ENCODE peak calls at places on chromosomes 12 and 14, in four cellular contexts. B is K562, G is HepG2, I is H1. H is an unnamed sample.

GRCh38 chr12:95115641-95116040 is 42.2 kb upstream of the NR2C1 start:
- DNase-seq in I (no peak), G (no peak), B (no peak), H (no peak)

GRCh38 chr12:79737875-79738718 is 47.3 kb upstream of the PAWR start:
- DNase-seq in I (no peak), G (peak; percentile 68), B (peak; percentile 54), H (peak; percentile 16)

GRCh38 chr12:50401383-50402155 is 884 bp downstream of the LARP4 start:
- DNase-seq in B (peak; percentile 11), I (no peak), G (no peak), H (no peak)

GRCh38 chr12:25615119-25615518 is 62.0 kb upstream of the LMNTD1 start:
- DNase-seq in B (peak; percentile 10), G (no peak), I (no peak), H (no peak)

GRCh38 chr14:76812093-76812421 is 625 bp downstream of the ANGEL1 start:
- DNase-seq in G (no peak), B (no peak), I (no peak), H (no peak)

GRCh38 chr12:32499048-32499447 is 99.7 kb downstream of the FGD4 start:
- DNase-seq in B (no peak), G (no peak), I (no peak), H (no peak)

GRCh38 chr12:6375269-6376078 is at the start of gene SCNN1A:
- DNase-seq in B (no peak), I (peak; percentile 85), G (no peak), H (no peak)

GRCh38 chr12:28172434-28173030 is 17.7 kb upstream of the CCDC91 start:
- DNase-seq in G (peak; percentile 39), B (peak; percentile 24), I (no peak), H (no peak)

GRCh38 chr12:58413794-58414193 is 472.4 kb downstream of the ATP23 start:
- DNase-seq in G (no peak), B (no peak), I (no peak), H (no peak)

GRCh38 chr12:9673404-9674225 is 4.1 kb downstream of the CLEC2D start:
- DNase-seq in G (peak; percentile 14), I (no peak), B (peak; percentile 48), H (no peak)

GRCh38 chr12:94534761-94535613 is 75.3 kb upstream of the CEP83 start:
- DNase-seq in I (no peak), B (no peak), G (no peak), H (no peak)

GRCh38 chr12:102067574-102068258 is 5.9 kb upstream of the WASHC3 start:
- DNase-seq in G (no peak), I (no peak), B (no peak), H (no peak)

GRCh38 chr12:119932921-119933320 is 55.8 kb upstream of the CIT start:
- DNase-seq in G (no peak), I (no peak), B (no peak), H (no peak)

GRCh38 chr14:99270491-99271287 is 1.3 kb downstream of the BCL11B start:
- DNase-seq in G (no peak), I (no peak), B (no peak), H (no peak)

GRCh38 chr14:70254476-70254961 is 65.8 kb upstream of the SLC8A3 start:
- DNase-seq in G (peak; percentile 43), B (peak; percentile 8), I (no peak), H (no peak)

GRCh38 chr12:107702106-107702505 is 16.5 kb downstream of the PWP1 start:
- DNase-seq in G (no peak), B (no peak), I (no peak), H (no peak)

GRCh38 chr14:22433059-22433458 is 156.0 kb downstream of the DAD1 start:
- DNase-seq in I (no peak), G (no peak), B (no peak), H (no peak)

GRCh38 chr12:12527820-12528296 is 34.8 kb downstream of the DUSP16 start:
- DNase-seq in B (no peak), G (no peak), I (no peak), H (no peak)

GRCh38 chr14:68603682-68604360 is 189.0 kb downstream of the ZFP36L1 start:
- DNase-seq in B (no peak), G (no peak), I (no peak), H (no peak)

GRCh38 chr12:57063991-57064725 is 14.2 kb upstream of the MYO1A start:
- DNase-seq in I (no peak), B (no peak), G (no peak), H (peak; percentile 69)

GRCh38 chr14:50620341-50620740 is 47.8 kb downstream of the SAV1 start:
- DNase-seq in G (no peak), B (no peak), I (no peak), H (no peak)

GRCh38 chr12:553216-554000 is 93.7 kb downstream of the B4GALNT3 start:
- DNase-seq in G (no peak), B (no peak), I (no peak), H (no peak)

GRCh38 chr14:36874396-36875138 is 212.9 kb downstream of the PAX9 start:
- DNase-seq in B (no peak), I (no peak), G (no peak), H (no peak)

GRCh38 chr12:119840617-119841016 is 36.5 kb downstream of the CIT start:
- DNase-seq in G (no peak), I (no peak), B (no peak), H (no peak)

GRCh38 chr14:22520786-22521185 is 68.2 kb downstream of the DAD1 start:
- DNase-seq in G (no peak), I (no peak), B (no peak), H (no peak)

GRCh38 chr12:109169262-109169661 is 52.9 kb downstream of the ACACB start:
- DNase-seq in I (no peak), B (no peak), G (no peak), H (no peak)

GRCh38 chr12:128521981-128522380 is 255.0 kb downstream of the TMEM132C start:
- DNase-seq in B (no peak), I (no peak), G (no peak), H (no peak)

GRCh38 chr14:20512139-20512905 is 7.0 kb downstream of the RNASE10 start:
- DNase-seq in G (no peak), B (no peak), I (no peak), H (no peak)

DNA sequence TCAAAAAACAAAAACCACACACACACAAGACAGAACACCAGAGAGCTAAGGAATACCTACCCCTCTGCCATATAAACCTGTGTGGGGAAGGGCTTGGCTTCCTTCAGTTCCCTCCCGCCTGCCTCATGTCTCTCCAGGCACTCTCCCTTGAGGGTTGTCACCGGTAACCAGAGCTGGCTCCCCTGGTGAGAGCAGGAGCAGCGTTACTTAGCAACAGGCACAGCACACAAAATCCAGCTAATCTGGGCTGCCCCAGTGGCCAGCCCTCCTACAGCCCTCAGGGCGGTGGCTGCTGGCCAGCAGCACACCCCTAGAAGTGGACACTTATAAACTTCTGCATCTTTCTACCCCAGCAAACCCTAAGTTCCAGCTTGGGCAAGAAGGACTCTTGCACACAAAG is 21.6 kb upstream of the NR4A1 start:
- DNase-seq in B (no peak), I (no peak), G (no peak), H (no peak)
- TF ChIP-seq JUND in B (no peak), I (no peak), G (no peak), H (no peak)

GRCh38 chr12:45234134-45234865 is 18.4 kb downstream of the ANO6 start:
- DNase-seq in I (no peak), B (peak; percentile 47), G (peak; percentile 92), H (no peak)
- TF ChIP-seq CBX5 in I (no peak), B (no peak), G (no peak), H (no peak)

DNA sequence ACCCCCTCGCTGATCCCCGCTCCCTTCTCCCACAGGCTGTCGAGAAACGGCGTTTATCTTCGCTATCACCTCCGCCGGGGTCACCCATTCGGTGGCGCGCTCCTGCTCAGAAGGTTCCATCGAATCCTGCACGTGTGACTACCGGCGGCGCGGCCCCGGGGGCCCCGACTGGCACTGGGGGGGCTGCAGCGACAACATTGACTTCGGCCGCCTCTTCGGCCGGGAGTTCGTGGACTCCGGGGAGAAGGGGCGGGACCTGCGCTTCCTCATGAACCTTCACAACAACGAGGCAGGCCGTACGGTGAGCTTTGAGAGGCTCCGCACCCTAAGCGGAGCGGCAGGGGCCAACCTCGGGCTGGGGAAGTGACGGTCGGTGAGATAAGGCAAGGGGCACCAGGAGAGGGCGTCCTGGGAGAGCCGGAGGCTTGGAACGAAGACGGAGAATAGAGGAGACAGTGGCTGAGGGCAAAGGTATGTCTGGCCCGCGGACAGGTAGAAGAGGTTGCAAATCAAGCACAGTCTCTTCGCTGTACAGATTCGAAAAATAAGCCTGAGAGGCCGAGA is 2.3 kb downstream of the WNT1 start:
- DNase-seq in B (peak; percentile 59), G (no peak), I (no peak), H (no peak)
- TF ChIP-seq JUND in B (no peak), G (no peak), I (no peak), H (no peak)

DNA sequence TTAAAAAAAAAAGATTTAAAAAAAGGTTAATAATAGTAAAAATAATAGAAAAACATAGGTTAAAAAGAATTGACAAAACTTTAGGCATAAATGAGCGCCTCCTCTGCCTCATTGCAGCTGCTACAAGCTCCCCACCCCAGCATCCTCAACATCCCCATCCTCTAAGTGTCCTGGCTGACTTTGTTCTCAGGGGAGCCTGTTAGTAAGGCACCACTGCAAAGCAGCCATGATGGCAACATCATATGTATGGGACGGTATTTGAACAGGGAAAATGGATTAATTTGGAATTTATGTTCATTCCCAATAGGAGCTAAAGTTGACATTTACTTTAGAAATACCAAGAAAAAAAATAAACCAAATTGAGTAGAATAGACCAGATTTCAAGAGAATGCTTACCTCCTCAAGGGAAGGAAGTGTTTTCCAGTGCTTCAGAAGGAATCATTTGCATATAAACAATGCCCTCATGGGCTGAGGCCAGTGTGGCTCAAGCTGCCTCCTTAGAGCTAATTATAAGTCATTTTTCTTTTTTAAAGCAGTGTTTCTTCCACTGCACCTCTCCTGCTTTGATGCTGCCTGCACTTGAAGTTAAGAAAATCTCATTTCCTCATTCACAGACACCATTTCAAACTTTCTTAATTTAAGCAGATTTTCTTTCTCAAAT is 59.6 kb downstream of the DACT1 start:
- DNase-seq in I (peak; percentile 7), G (no peak), B (no peak), H (no peak)
- TF ChIP-seq CBX5 in I (no peak), G (no peak), B (no peak), H (no peak)

GRCh38 chr14:60867503-60868172 is 113.2 kb downstream of the TRMT5 start:
- DNase-seq in G (no peak), B (no peak), I (no peak), H (no peak)
- TF ChIP-seq JUND in G (no peak), B (no peak), I (no peak), H (no peak)

GRCh38 chr12:123805119-123805518 is 43.0 kb downstream of the DNAH10 start:
- DNase-seq in B (no peak), G (no peak), I (no peak), H (no peak)

GRCh38 chr12:123813349-123813748 is 51.2 kb downstream of the DNAH10 start:
- DNase-seq in G (no peak), B (no peak), I (no peak), H (no peak)

GRCh38 chr12:123807002-123807401 is 44.9 kb downstream of the DNAH10 start:
- DNase-seq in I (no peak), B (no peak), G (no peak), H (no peak)

GRCh38 chr12:123808167-123808566 is 46.1 kb downstream of the DNAH10 start:
- DNase-seq in I (no peak), B (peak; percentile 50), G (peak; percentile 16), H (no peak)

DNA sequence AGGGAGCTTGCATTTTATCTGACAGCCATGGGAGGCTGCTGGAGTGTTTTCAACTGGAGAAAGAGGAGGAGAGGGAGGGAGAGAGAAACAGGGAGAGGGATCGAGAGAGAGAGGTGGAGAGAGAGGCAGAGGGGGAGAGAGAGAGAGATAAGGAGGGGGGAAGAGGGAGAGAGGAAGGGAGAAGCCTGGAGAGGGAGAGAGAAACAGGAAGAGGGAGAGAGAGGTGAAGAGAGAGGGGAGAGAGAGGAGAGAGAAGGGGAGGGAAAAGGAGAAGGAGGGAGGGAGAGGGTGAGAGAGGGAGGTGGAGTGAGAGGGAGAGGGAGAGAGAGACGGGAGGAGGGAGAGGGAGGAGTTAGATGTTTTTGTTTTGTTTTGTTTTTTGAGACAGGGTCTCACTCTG is 45.6 kb downstream of the DNAH10 start:
- DNase-seq in G (no peak), I (no peak), B (no peak), H (no peak)
- TF ChIP-seq CBX5 in G (no peak), I (no peak), B (no peak), H (no peak)